ENCODE peak calls at places on chromosomes 1 and 21, in ten cellular contexts. One of them, this sample, is unnamed.

GRCh38 chr1:15757575-15758401 is 807 bp upstream of the FBLIM1 start:
- DNase-seq in cardiac muscle cell: peak; percentile 48
- DNase-seq in A549: no peak
- DNase-seq in thoracic aorta: no peak
- DNase-seq in sigmoid colon: no peak
- DNase-seq in heart left ventricle: no peak
- DNase-seq in colonic mucosa: peak; percentile 69
- DNase-seq in fibroblast of mammary gland: no peak
- DNase-seq in fibroblast of the aortic adventitia: no peak
- DNase-seq in lung: no peak
- DNase-seq in this sample: peak; percentile 45

GRCh38 chr21:25643486-25643885 is 4.4 kb downstream of the JAM2 start:
- DNase-seq in cardiac muscle cell: no peak
- DNase-seq in A549: no peak
- DNase-seq in thoracic aorta: no peak
- DNase-seq in sigmoid colon: no peak
- DNase-seq in heart left ventricle: no peak
- DNase-seq in colonic mucosa: no peak
- DNase-seq in fibroblast of mammary gland: no peak
- DNase-seq in fibroblast of the aortic adventitia: no peak
- DNase-seq in lung: no peak
- DNase-seq in this sample: no peak

GRCh38 chr1:235151033-235151432 is 10.0 kb downstream of the RBM34 start:
- DNase-seq in cardiac muscle cell: no peak
- DNase-seq in A549: no peak
- DNase-seq in thoracic aorta: no peak
- DNase-seq in sigmoid colon: no peak
- DNase-seq in heart left ventricle: no peak
- DNase-seq in colonic mucosa: no peak
- DNase-seq in fibroblast of mammary gland: no peak
- DNase-seq in fibroblast of the aortic adventitia: no peak
- DNase-seq in lung: no peak
- DNase-seq in this sample: no peak

GRCh38 chr21:16522512-16522911 is 792.7 kb downstream of the USP25 start:
- DNase-seq in cardiac muscle cell: no peak
- DNase-seq in A549: no peak
- DNase-seq in thoracic aorta: no peak
- DNase-seq in sigmoid colon: no peak
- DNase-seq in heart left ventricle: no peak
- DNase-seq in colonic mucosa: no peak
- DNase-seq in fibroblast of mammary gland: peak; percentile 47
- DNase-seq in fibroblast of the aortic adventitia: peak; percentile 63
- DNase-seq in lung: no peak
- DNase-seq in this sample: peak; percentile 53

GRCh38 chr1:181324797-181325616 is 158.3 kb upstream of the CACNA1E start:
- DNase-seq in cardiac muscle cell: no peak
- DNase-seq in A549: peak; percentile 23
- DNase-seq in thoracic aorta: no peak
- DNase-seq in sigmoid colon: no peak
- DNase-seq in heart left ventricle: no peak
- DNase-seq in colonic mucosa: no peak
- DNase-seq in fibroblast of mammary gland: no peak
- DNase-seq in fibroblast of the aortic adventitia: no peak
- DNase-seq in lung: no peak
- DNase-seq in this sample: no peak

GRCh38 chr1:3018051-3018471 is 3.2 kb upstream of the ACTRT2 start:
- DNase-seq in cardiac muscle cell: no peak
- DNase-seq in A549: no peak
- DNase-seq in thoracic aorta: no peak
- DNase-seq in sigmoid colon: peak; percentile 48
- DNase-seq in heart left ventricle: peak; percentile 15
- DNase-seq in colonic mucosa: no peak
- DNase-seq in fibroblast of mammary gland: no peak
- DNase-seq in fibroblast of the aortic adventitia: no peak
- DNase-seq in lung: no peak
- DNase-seq in this sample: no peak

GRCh38 chr1:246153796-246154212 is 353.3 kb downstream of the SMYD3 start:
- DNase-seq in cardiac muscle cell: no peak
- DNase-seq in A549: no peak
- DNase-seq in thoracic aorta: no peak
- DNase-seq in sigmoid colon: no peak
- DNase-seq in heart left ventricle: no peak
- DNase-seq in colonic mucosa: no peak
- DNase-seq in fibroblast of mammary gland: peak; percentile 44
- DNase-seq in fibroblast of the aortic adventitia: peak; percentile 9
- DNase-seq in lung: no peak
- DNase-seq in this sample: no peak

GRCh38 chr1:8494681-8495080 is 176.8 kb downstream of the SLC45A1 start:
- DNase-seq in cardiac muscle cell: no peak
- DNase-seq in A549: no peak
- DNase-seq in thoracic aorta: no peak
- DNase-seq in sigmoid colon: no peak
- DNase-seq in heart left ventricle: no peak
- DNase-seq in colonic mucosa: no peak
- DNase-seq in fibroblast of mammary gland: no peak
- DNase-seq in fibroblast of the aortic adventitia: no peak
- DNase-seq in lung: no peak
- DNase-seq in this sample: no peak

GRCh38 chr1:172717722-172718455 is 59.0 kb downstream of the FASLG start:
- DNase-seq in cardiac muscle cell: no peak
- DNase-seq in A549: peak; percentile 79
- DNase-seq in thoracic aorta: no peak
- DNase-seq in sigmoid colon: no peak
- DNase-seq in heart left ventricle: no peak
- DNase-seq in colonic mucosa: no peak
- DNase-seq in fibroblast of mammary gland: peak; percentile 11
- DNase-seq in fibroblast of the aortic adventitia: no peak
- DNase-seq in lung: no peak
- DNase-seq in this sample: no peak

GRCh38 chr21:35438643-35439404 is 389.7 kb upstream of the RUNX1 start:
- DNase-seq in cardiac muscle cell: peak; percentile 39
- DNase-seq in A549: no peak
- DNase-seq in thoracic aorta: no peak
- DNase-seq in sigmoid colon: no peak
- DNase-seq in heart left ventricle: no peak
- DNase-seq in colonic mucosa: peak; percentile 44
- DNase-seq in fibroblast of mammary gland: no peak
- DNase-seq in fibroblast of the aortic adventitia: peak; percentile 19
- DNase-seq in lung: no peak
- DNase-seq in this sample: peak; percentile 17

GRCh38 chr1:32291145-32291707 is 657 bp upstream of the HDAC1 start:
- DNase-seq in cardiac muscle cell: peak; percentile 35
- DNase-seq in A549: peak; percentile 54
- DNase-seq in thoracic aorta: no peak
- DNase-seq in sigmoid colon: no peak
- DNase-seq in heart left ventricle: no peak
- DNase-seq in colonic mucosa: no peak
- DNase-seq in fibroblast of mammary gland: peak; percentile 58
- DNase-seq in fibroblast of the aortic adventitia: peak; percentile 44
- DNase-seq in lung: no peak
- DNase-seq in this sample: peak; percentile 51

GRCh38 chr1:56780128-56780750 is 39.0 kb downstream of the FYB2 start:
- DNase-seq in cardiac muscle cell: no peak
- DNase-seq in A549: no peak
- DNase-seq in thoracic aorta: no peak
- DNase-seq in sigmoid colon: no peak
- DNase-seq in heart left ventricle: no peak
- DNase-seq in colonic mucosa: no peak
- DNase-seq in fibroblast of mammary gland: no peak
- DNase-seq in fibroblast of the aortic adventitia: no peak
- DNase-seq in lung: no peak
- DNase-seq in this sample: no peak

GRCh38 chr1:241590734-241591133 is 49.4 kb downstream of the CHML start:
- DNase-seq in cardiac muscle cell: no peak
- DNase-seq in A549: no peak
- DNase-seq in thoracic aorta: no peak
- DNase-seq in sigmoid colon: no peak
- DNase-seq in heart left ventricle: no peak
- DNase-seq in colonic mucosa: no peak
- DNase-seq in fibroblast of mammary gland: no peak
- DNase-seq in fibroblast of the aortic adventitia: no peak
- DNase-seq in lung: no peak
- DNase-seq in this sample: no peak

DNA sequence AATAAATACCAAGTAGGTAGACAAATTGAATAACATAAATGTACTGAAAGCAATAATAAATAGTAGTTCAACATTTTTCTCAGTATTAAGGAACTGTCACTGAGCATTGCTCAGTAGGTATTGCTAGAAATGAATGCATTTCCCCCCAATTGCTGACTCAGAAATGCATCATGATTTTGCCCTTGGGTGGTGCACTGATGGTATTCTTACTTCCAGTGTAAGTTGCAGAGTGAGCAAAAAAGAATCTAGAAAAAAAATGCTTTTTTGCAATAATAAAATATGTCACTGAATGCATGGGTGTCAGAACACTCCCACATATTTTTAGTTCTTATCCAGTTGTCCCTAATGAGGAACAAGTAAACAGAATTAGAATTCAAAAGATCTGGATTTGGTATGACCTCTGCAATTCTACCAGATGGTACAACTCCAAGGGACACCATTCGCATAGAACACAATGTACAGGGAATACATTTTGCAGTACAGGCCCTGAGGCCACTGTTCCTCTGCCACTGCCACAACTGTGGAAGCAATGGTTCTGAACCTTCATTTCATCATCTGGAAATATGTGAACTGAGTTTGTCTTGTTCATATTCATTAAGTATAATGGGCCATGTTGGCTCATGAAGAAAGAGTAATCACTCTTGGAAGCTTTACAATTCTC is 78.0 kb downstream of the ATP6V1G3 start:
- DNase-seq in cardiac muscle cell: no peak
- DNase-seq in A549: no peak
- DNase-seq in thoracic aorta: no peak
- DNase-seq in sigmoid colon: no peak
- DNase-seq in heart left ventricle: no peak
- DNase-seq in colonic mucosa: no peak
- DNase-seq in fibroblast of mammary gland: peak; percentile 53
- DNase-seq in fibroblast of the aortic adventitia: peak; percentile 55
- DNase-seq in lung: no peak
- DNase-seq in this sample: peak; percentile 42
- TF ChIP-seq CTCF in cardiac muscle cell: no peak
- TF ChIP-seq CTCF in A549: no peak
- TF ChIP-seq CTCF in thoracic aorta: no peak
- TF ChIP-seq CTCF in sigmoid colon: no peak
- TF ChIP-seq CTCF in heart left ventricle: no peak
- TF ChIP-seq CTCF in colonic mucosa: no peak
- TF ChIP-seq CTCF in fibroblast of mammary gland: no peak
- TF ChIP-seq CTCF in fibroblast of the aortic adventitia: no peak
- TF ChIP-seq CTCF in lung: no peak
- TF ChIP-seq CTCF in this sample: no peak

DNA sequence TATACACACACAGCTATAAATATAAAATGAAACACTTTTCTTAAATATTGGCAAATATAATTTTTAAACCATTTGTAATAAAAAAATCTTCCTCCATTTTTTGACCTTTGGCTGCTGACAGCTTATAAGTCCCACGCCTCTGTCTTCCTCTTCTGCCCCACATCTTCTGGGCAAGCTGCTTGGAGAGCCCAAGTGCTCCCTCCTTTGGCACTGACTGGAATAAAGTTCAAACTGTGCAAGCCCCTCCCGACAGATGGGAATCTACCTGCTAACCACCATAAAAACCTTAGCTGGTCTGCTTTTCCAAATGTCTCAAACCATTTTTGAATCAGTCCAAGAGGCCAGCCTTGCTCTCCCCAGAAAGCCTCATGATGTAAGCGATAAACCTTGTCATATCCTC is 99.7 kb downstream of the SNX7 start:
- DNase-seq in cardiac muscle cell: no peak
- DNase-seq in A549: peak; percentile 33
- DNase-seq in thoracic aorta: no peak
- DNase-seq in sigmoid colon: no peak
- DNase-seq in heart left ventricle: no peak
- DNase-seq in colonic mucosa: no peak
- DNase-seq in fibroblast of mammary gland: peak; percentile 1
- DNase-seq in fibroblast of the aortic adventitia: no peak
- DNase-seq in lung: no peak
- DNase-seq in this sample: no peak
- H3K4me3 ChIP-seq in cardiac muscle cell: no peak overlapping the region
- H3K4me3 ChIP-seq in A549: no peak overlapping the region
- H3K4me3 ChIP-seq in thoracic aorta: no peak overlapping the region
- H3K4me3 ChIP-seq in sigmoid colon: no peak overlapping the region
- H3K4me3 ChIP-seq in heart left ventricle: no peak overlapping the region
- H3K4me3 ChIP-seq in colonic mucosa: no peak overlapping the region
- H3K4me3 ChIP-seq in fibroblast of mammary gland: no peak overlapping the region
- H3K4me3 ChIP-seq in fibroblast of the aortic adventitia: no peak overlapping the region
- H3K4me3 ChIP-seq in lung: no peak overlapping the region
- H3K4me3 ChIP-seq in this sample: no peak overlapping the region

GRCh38 chr1:169133801-169134558 is 27.5 kb downstream of the ATP1B1 start:
- DNase-seq in cardiac muscle cell: peak; percentile 38
- DNase-seq in A549: peak; percentile 37
- DNase-seq in thoracic aorta: no peak
- DNase-seq in sigmoid colon: no peak
- DNase-seq in heart left ventricle: no peak
- DNase-seq in colonic mucosa: no peak
- DNase-seq in fibroblast of mammary gland: peak; percentile 21
- DNase-seq in fibroblast of the aortic adventitia: peak; percentile 31
- DNase-seq in lung: no peak
- DNase-seq in this sample: peak; percentile 44
- TF ChIP-seq CTCF in cardiac muscle cell: peak; percentile 25
- TF ChIP-seq CTCF in A549: peak; percentile 45
- TF ChIP-seq CTCF in thoracic aorta: no peak
- TF ChIP-seq CTCF in sigmoid colon: no peak
- TF ChIP-seq CTCF in heart left ventricle: peak; percentile 49
- TF ChIP-seq CTCF in colonic mucosa: peak; percentile 30
- TF ChIP-seq CTCF in fibroblast of mammary gland: peak; percentile 20
- TF ChIP-seq CTCF in fibroblast of the aortic adventitia: no peak
- TF ChIP-seq CTCF in lung: no peak
- TF ChIP-seq CTCF in this sample: peak; percentile 30

GRCh38 chr1:165225650-165226049 is 130.9 kb downstream of the LMX1A start:
- DNase-seq in cardiac muscle cell: no peak
- DNase-seq in A549: no peak
- DNase-seq in thoracic aorta: no peak
- DNase-seq in sigmoid colon: no peak
- DNase-seq in heart left ventricle: no peak
- DNase-seq in colonic mucosa: no peak
- DNase-seq in fibroblast of mammary gland: no peak
- DNase-seq in fibroblast of the aortic adventitia: no peak
- DNase-seq in lung: no peak
- DNase-seq in this sample: no peak

GRCh38 chr1:165228111-165228655 is 128.3 kb downstream of the LMX1A start:
- DNase-seq in cardiac muscle cell: no peak
- DNase-seq in A549: no peak
- DNase-seq in thoracic aorta: no peak
- DNase-seq in sigmoid colon: no peak
- DNase-seq in heart left ventricle: no peak
- DNase-seq in colonic mucosa: no peak
- DNase-seq in fibroblast of mammary gland: no peak
- DNase-seq in fibroblast of the aortic adventitia: no peak
- DNase-seq in lung: no peak
- DNase-seq in this sample: no peak

GRCh38 chr1:165224504-165224903 is 132.0 kb downstream of the LMX1A start:
- DNase-seq in cardiac muscle cell: no peak
- DNase-seq in A549: no peak
- DNase-seq in thoracic aorta: no peak
- DNase-seq in sigmoid colon: no peak
- DNase-seq in heart left ventricle: no peak
- DNase-seq in colonic mucosa: no peak
- DNase-seq in fibroblast of mammary gland: no peak
- DNase-seq in fibroblast of the aortic adventitia: no peak
- DNase-seq in lung: no peak
- DNase-seq in this sample: no peak

GRCh38 chr1:165226326-165226725 is 130.2 kb downstream of the LMX1A start:
- DNase-seq in cardiac muscle cell: no peak
- DNase-seq in A549: no peak
- DNase-seq in thoracic aorta: no peak
- DNase-seq in sigmoid colon: no peak
- DNase-seq in heart left ventricle: no peak
- DNase-seq in colonic mucosa: no peak
- DNase-seq in fibroblast of mammary gland: no peak
- DNase-seq in fibroblast of the aortic adventitia: no peak
- DNase-seq in lung: no peak
- DNase-seq in this sample: no peak

GRCh38 chr1:165228676-165229075 is 127.8 kb downstream of the LMX1A start:
- DNase-seq in cardiac muscle cell: peak; percentile 7
- DNase-seq in A549: no peak
- DNase-seq in thoracic aorta: no peak
- DNase-seq in sigmoid colon: no peak
- DNase-seq in heart left ventricle: no peak
- DNase-seq in colonic mucosa: no peak
- DNase-seq in fibroblast of mammary gland: no peak
- DNase-seq in fibroblast of the aortic adventitia: peak; percentile 12
- DNase-seq in lung: no peak
- DNase-seq in this sample: peak; percentile 6
- H3K4me3 ChIP-seq in cardiac muscle cell: no peak overlapping the region
- H3K4me3 ChIP-seq in A549: no peak overlapping the region
- H3K4me3 ChIP-seq in thoracic aorta: no peak overlapping the region
- H3K4me3 ChIP-seq in sigmoid colon: no peak overlapping the region
- H3K4me3 ChIP-seq in heart left ventricle: no peak overlapping the region
- H3K4me3 ChIP-seq in colonic mucosa: no peak overlapping the region
- H3K4me3 ChIP-seq in fibroblast of mammary gland: no peak overlapping the region
- H3K4me3 ChIP-seq in fibroblast of the aortic adventitia: no peak overlapping the region
- H3K4me3 ChIP-seq in lung: no peak overlapping the region
- H3K4me3 ChIP-seq in this sample: no peak overlapping the region